ENCODE peak calls at places on chromosomes 11 and 22, in four cellular contexts. R, O, M and Y are unnamed samples.

GRCh38 chr11:26976389-26976788 is 17.5 kb upstream of the FIBIN start:
- DNase-seq in R (no peak), O (no peak), M (peak), Y (no peak)

GRCh38 chr11:12922418-12922817 is 86.7 kb upstream of the RASSF10 start:
- DNase-seq in R (no peak), O (no peak), M (no peak), Y (no peak)

GRCh38 chr11:34055218-34056000 is 3.9 kb downstream of the CAPRIN1 start:
- DNase-seq in R (no peak), O (no peak), M (no peak), Y (no peak)

GRCh38 chr11:102495161-102496042 is 35.1 kb downstream of the MMP7 start:
- DNase-seq in R (peak), O (peak), M (peak), Y (peak)

GRCh38 chr11:75816561-75817239 is 1.7 kb downstream of the UVRAG start:
- DNase-seq in R (no peak), O (no peak), M (no peak), Y (no peak)

GRCh38 chr22:47976219-47976618 is 1213.8 kb downstream of the TBC1D22A start:
- DNase-seq in R (no peak), O (no peak), M (no peak), Y (no peak)

GRCh38 chr22:23532756-23533155 is 47.3 kb downstream of the IGLL1 start:
- DNase-seq in R (no peak), O (no peak), M (no peak), Y (no peak)

GRCh38 chr11:10233581-10233980 is 60.4 kb downstream of the SBF2 start:
- DNase-seq in R (no peak), O (no peak), M (peak), Y (no peak)

GRCh38 chr22:37343343-37343742 is 61.0 kb downstream of the CYTH4 start:
- DNase-seq in R (no peak), O (no peak), M (no peak), Y (no peak)

GRCh38 chr22:45584121-45584570 is 81.5 kb downstream of the FBLN1 start:
- DNase-seq in R (no peak), O (no peak), M (no peak), Y (no peak)

GRCh38 chr11:88338223-88338661 is 706 bp upstream of the CTSC start:
- DNase-seq in R (no peak), O (peak), M (no peak), Y (peak)

GRCh38 chr11:107859459-107860239 is 1.1 kb upstream of the SLC35F2 start:
- DNase-seq in R (no peak), O (peak), M (no peak), Y (peak)

GRCh38 chr11:10405858-10406592 is 49.0 kb upstream of the AMPD3 start:
- DNase-seq in R (peak), O (peak), M (peak), Y (peak)

GRCh38 chr11:17978553-17979287 is 34.1 kb downstream of the SERGEF start:
- DNase-seq in R (no peak), O (no peak), M (no peak), Y (no peak)

GRCh38 chr11:126310992-126311310 is 7.1 kb downstream of the DCPS start:
- DNase-seq in R (no peak), O (no peak), M (no peak), Y (no peak)

GRCh38 chr22:32199341-32199740 is 5.5 kb downstream of the RFPL2 start:
- DNase-seq in R (no peak), O (no peak), M (no peak), Y (no peak)